ENCODE peak calls at places on chromosomes 11 and 22, in eight cellular contexts. C is type B pancreatic cell; E is neural crest cell; D is GM12864; R is effector memory CD8-positive, alpha-beta T cell; W is fibroblast of mammary gland; A is NCI-H510A; M is Kasumi-1. S is an unnamed sample.

GRCh38 chr22:31822523-31822922 is 68.7 kb downstream of the DEPDC5 start:
- DNase-seq in C (no peak), E (no peak), D (no peak), R (no peak), W (no peak), A (no peak), M (no peak), S (no peak)

GRCh38 chr11:13726456-13726855 is 58.0 kb downstream of the FAR1 start:
- DNase-seq in C (no peak), E (no peak), D (no peak), R (no peak), W (no peak), A (no peak), M (no peak), S (no peak)

GRCh38 chr11:134364261-134364660 is 32.5 kb downstream of the GLB1L2 start:
- DNase-seq in C (no peak), E (no peak), D (no peak), R (no peak), W (no peak), A (no peak), M (no peak), S (peak)

GRCh38 chr11:85725510-85726258 is 39.7 kb upstream of the CCDC89 start:
- DNase-seq in C (no peak), E (no peak), D (no peak), R (no peak), W (peak), A (no peak), M (no peak), S (no peak)

GRCh38 chr11:6602096-6602940 is 1.1 kb downstream of the RRP8 start:
- DNase-seq in C (no peak), E (no peak), D (no peak), R (no peak), W (no peak), A (no peak), M (peak), S (no peak)

GRCh38 chr22:26656896-26657851 is at the start of gene MIAT:
- DNase-seq in C (no peak), E (peak), D (no peak), R (peak), W (no peak), A (no peak), M (no peak), S (no peak)

GRCh38 chr11:11845066-11845465 is 3.3 kb downstream of the USP47 start:
- DNase-seq in C (no peak), E (no peak), D (no peak), R (no peak), W (no peak), A (peak), M (no peak), S (no peak)

GRCh38 chr11:31106963-31107576 is 262.5 kb downstream of the DCDC1 start:
- DNase-seq in C (no peak), E (peak), D (peak), R (no peak), W (peak), A (no peak), M (peak), S (no peak)

GRCh38 chr11:80929406-80929805 is 1488.6 kb upstream of the TENM4 start:
- DNase-seq in C (no peak), E (no peak), D (no peak), R (no peak), W (peak), A (no peak), M (no peak), S (no peak)

GRCh38 chr11:70158201-70158600 is 44.9 kb upstream of the FADD start:
- DNase-seq in C (no peak), E (peak), D (no peak), R (no peak), W (no peak), A (no peak), M (no peak), S (no peak)

GRCh38 chr22:19568337-19569311 is 44.4 kb upstream of the CLDN5 start:
- DNase-seq in C (no peak), E (no peak), D (no peak), R (no peak), W (peak), A (no peak), M (no peak), S (no peak)

GRCh38 chr11:128520886-128521696 is 66.3 kb downstream of the ETS1 start:
- DNase-seq in C (no peak), E (no peak), D (no peak), R (no peak), W (peak), A (no peak), M (no peak), S (no peak)

GRCh38 chr11:108472681-108473080 is 5.4 kb upstream of the C11orf65 start:
- DNase-seq in C (no peak), E (no peak), D (no peak), R (no peak), W (no peak), A (no peak), M (no peak), S (no peak)

GRCh38 chr11:98862169-98862568 is 158.6 kb upstream of the CNTN5 start:
- DNase-seq in C (no peak), E (no peak), D (no peak), R (no peak), W (no peak), A (no peak), M (no peak), S (no peak)

GRCh38 chr11:129973068-129973467 is 29.6 kb downstream of the PRDM10 start:
- DNase-seq in C (no peak), E (no peak), D (no peak), R (no peak), W (no peak), A (no peak), M (peak), S (no peak)

GRCh38 chr11:116984589-116984988 is 113.6 kb downstream of the SIK3 start:
- DNase-seq in C (no peak), E (no peak), D (no peak), R (no peak), W (peak), A (no peak), M (peak), S (no peak)

GRCh38 chr11:75558939-75559843 is 2.9 kb upstream of the SERPINH1 start:
- DNase-seq in C (no peak), E (no peak), D (no peak), R (no peak), W (peak), A (no peak), M (no peak), S (no peak)

GRCh38 chr11:105179542-105180278 is 40.1 kb upstream of the CARD18 start:
- DNase-seq in C (no peak), E (no peak), D (no peak), R (no peak), W (no peak), A (peak), M (no peak), S (no peak)

GRCh38 chr11:76773921-76774361 is 9.2 kb upstream of the TSKU start:
- DNase-seq in C (no peak), E (no peak), D (no peak), R (no peak), W (no peak), A (no peak), M (no peak), S (no peak)

GRCh38 chr11:16737860-16738197 is 618 bp upstream of the C11orf58 start:
- DNase-seq in C (no peak), E (no peak), D (no peak), R (no peak), W (no peak), A (no peak), M (peak), S (no peak)